ENCODE peak calls at places on chromosome 2, in ten cellular contexts. E is stimulated activated naive CD4-positive, alpha-beta T cell; C is GM12892; B is IMR-90; I is left kidney; W is NCI-H446 treated with DMSO at 0.1 percent for 48 hours; D is AG09309; F is nephron progenitor cell; Z is lower leg skin; V is activated CD8-positive, alpha-beta memory T cell treated with anti-CD3 and anti-CD28 coated beads, Interleukin-2, amount 50 U/mL, for 48 hours. H is an unnamed sample.

GRCh38 chr2:8849322-8849721 is 11.9 kb upstream of the KIDINS220 start:
- DNase-seq in B (peak; percentile 81), C (no peak), W (no peak), E (no peak), Z (no peak), V (no peak), D (peak; percentile 21), I (no peak), F (no peak), H (peak; percentile 72)

GRCh38 chr2:101737478-101738240 is 40.2 kb downstream of the MAP4K4 start:
- DNase-seq in C (no peak), I (no peak), F (no peak), B (no peak), V (no peak), Z (no peak), W (no peak), E (no peak), D (no peak), H (peak; percentile 65)

GRCh38 chr2:240791821-240792657 is 28.0 kb downstream of the KIF1A start:
- DNase-seq in E (no peak), C (no peak), D (no peak), F (peak; percentile 49), V (no peak), Z (no peak), W (no peak), B (no peak), I (peak; percentile 91), H (no peak)

GRCh38 chr2:237451582-237452469 is 35.2 kb upstream of the MLPH start:
- DNase-seq in V (peak; percentile 39), B (peak; percentile 57), D (no peak), E (no peak), F (no peak), W (no peak), Z (no peak), C (no peak), I (peak; percentile 95), H (peak; percentile 43)

GRCh38 chr2:101872480-101872879 is 119.3 kb upstream of the IL1R2 start:
- DNase-seq in B (no peak), C (no peak), I (no peak), Z (no peak), E (no peak), W (no peak), V (no peak), D (no peak), F (no peak), H (no peak)

GRCh38 chr2:68878753-68879152 is 7.6 kb upstream of the BMP10 start:
- DNase-seq in I (no peak), F (no peak), W (no peak), B (peak; percentile 62), E (no peak), D (no peak), C (no peak), Z (no peak), V (no peak), H (peak; percentile 16)

GRCh38 chr2:237774811-237775553 is 23.6 kb upstream of the RBM44 start:
- DNase-seq in I (peak; percentile 73), W (no peak), B (peak; percentile 50), E (no peak), C (peak; percentile 46), D (no peak), V (no peak), Z (peak; percentile 31), F (peak; percentile 55), H (peak; percentile 58)

GRCh38 chr2:186201371-186201770 is 284.7 kb upstream of the ZC3H15 start:
- DNase-seq in Z (no peak), W (no peak), V (no peak), B (no peak), I (no peak), C (no peak), E (no peak), F (no peak), D (no peak), H (peak; percentile 25)

GRCh38 chr2:147506889-147507288 is 337.9 kb upstream of the ACVR2A start:
- DNase-seq in Z (no peak), F (no peak), E (no peak), C (no peak), D (no peak), I (no peak), W (no peak), B (no peak), V (no peak), H (no peak)

GRCh38 chr2:104033399-104033798 is 820.5 kb upstream of the POU3F3 start:
- DNase-seq in B (no peak), C (no peak), W (no peak), Z (no peak), F (no peak), V (no peak), D (no peak), I (peak; percentile 64), E (no peak), H (no peak)

GRCh38 chr2:238440331-238440730 is 13.6 kb downstream of the ASB1 start:
- DNase-seq in E (no peak), Z (no peak), B (no peak), C (no peak), W (no peak), F (no peak), I (no peak), D (no peak), V (peak; percentile 45), H (no peak)

GRCh38 chr2:231132126-231132525 is 7.3 kb upstream of the HTR2B start:
- DNase-seq in C (no peak), F (no peak), E (no peak), V (no peak), I (peak; percentile 24), B (peak; percentile 79), Z (no peak), W (no peak), D (no peak), H (peak; percentile 57)

GRCh38 chr2:12321017-12321641 is 395.6 kb upstream of the TRIB2 start:
- DNase-seq in F (no peak), E (no peak), I (peak; percentile 66), Z (no peak), B (peak; percentile 98), V (no peak), W (peak; percentile 67), D (peak; percentile 83), C (no peak), H (peak; percentile 98)

GRCh38 chr2:241868661-241869081 is 858 bp upstream of the RTP5 start:
- DNase-seq in F (no peak), I (no peak), C (no peak), E (no peak), D (no peak), Z (no peak), W (no peak), B (no peak), V (no peak), H (no peak)

GRCh38 chr2:64352292-64352691 is 101.7 kb upstream of the LGALSL start:
- DNase-seq in I (no peak), F (no peak), Z (no peak), C (no peak), B (no peak), W (no peak), V (no peak), E (no peak), D (no peak), H (no peak)

GRCh38 chr2:241082338-241083090 is 19.6 kb downstream of the MTERF4 start:
- DNase-seq in C (no peak), D (no peak), F (no peak), W (no peak), Z (no peak), I (no peak), E (no peak), B (no peak), V (no peak), H (no peak)

GRCh38 chr2:29910465-29910864 is 10.9 kb downstream of the ALK start:
- DNase-seq in E (no peak), V (no peak), I (no peak), B (no peak), D (no peak), Z (no peak), W (no peak), C (no peak), F (no peak), H (no peak)

GRCh38 chr2:234981197-234982095 is 29.6 kb downstream of the SH3BP4 start:
- DNase-seq in B (peak; percentile 100), C (no peak), V (no peak), Z (peak; percentile 66), E (no peak), I (peak; percentile 95), D (peak; percentile 98), F (peak; percentile 57), W (peak; percentile 15), H (peak; percentile 99)

GRCh38 chr2:50538137-50538536 is 493.8 kb downstream of the NRXN1 start:
- DNase-seq in C (no peak), F (no peak), Z (no peak), V (no peak), I (peak; percentile 66), E (no peak), D (no peak), W (no peak), B (no peak), H (no peak)

GRCh38 chr2:24906466-24906865 is 13.6 kb downstream of the ADCY3 start:
- DNase-seq in I (no peak), B (no peak), Z (no peak), W (no peak), C (no peak), F (no peak), E (no peak), V (no peak), D (no peak), H (no peak)

GRCh38 chr2:190718652-190719526 is 70.0 kb downstream of the NAB1 start:
- DNase-seq in V (peak; percentile 79), Z (peak; percentile 24), W (no peak), E (no peak), C (no peak), F (peak; percentile 27), D (peak; percentile 3), I (peak; percentile 31), B (peak; percentile 81), H (peak; percentile 89)

H was measured in fibroblast of mammary gland.